ENCODE peak calls at places on chromosomes 4 and X, in six cellular contexts. Z is NCI-H510A treated with DMSO at 0.1 percent for 48 hours, F is left ventricle myocardium inferior, B is COR-L47, D is fibroblast of the aortic adventitia, W is M059J. R is an unnamed sample.
A peak's percentile ranks its signal among the peaks of the same experiment; 100 is the strongest.

GRCh38 chr4:143207555-143207954 is 22.8 kb downstream of the USP38 start:
- DNase-seq in D (peak; percentile 64), B (peak; percentile 38), F (no peak), W (peak; percentile 22), Z (no peak), R (no peak)

GRCh38 chr4:43356786-43357185 is 464.3 kb downstream of the GRXCR1 start:
- DNase-seq in Z (no peak), D (no peak), F (no peak), B (no peak), W (no peak), R (no peak)

GRCh38 chr4:113689394-113689793 is 72.1 kb downstream of the CAMK2D start:
- DNase-seq in B (no peak), W (no peak), F (no peak), D (no peak), Z (no peak), R (peak; percentile 25)

GRCh38 chrX:29455702-29456101 is 759.7 kb upstream of the MAGEB2 start:
- DNase-seq in Z (no peak), W (no peak), D (no peak), B (no peak), F (no peak), R (no peak)

GRCh38 chrX:19723427-19723826 is 164.0 kb downstream of the SH3KBP1 start:
- DNase-seq in W (peak; percentile 43), D (no peak), F (no peak), B (no peak), Z (no peak), R (peak; percentile 28)

GRCh38 chr4:64001229-64001898 is 407.9 kb downstream of the TECRL start:
- DNase-seq in D (no peak), B (no peak), W (no peak), F (no peak), Z (no peak), R (no peak)

GRCh38 chr4:40579983-40580382 is 49.7 kb downstream of the RBM47 start:
- DNase-seq in D (peak; percentile 70), Z (no peak), B (no peak), W (peak; percentile 93), F (no peak), R (no peak)

GRCh38 chrX:9788908-9789307 is 2.7 kb downstream of the SHROOM2 start:
- DNase-seq in D (no peak), W (no peak), F (no peak), B (no peak), Z (peak; percentile 43), R (no peak)

GRCh38 chrX:133983974-133984578 is 1.3 kb downstream of the GPC3 start:
- DNase-seq in B (no peak), Z (no peak), F (no peak), D (no peak), W (no peak), R (no peak)

GRCh38 chr4:65661469-65661868 is 8.8 kb downstream of the EPHA5 start:
- DNase-seq in B (peak; percentile 96), F (no peak), Z (no peak), D (peak; percentile 62), W (peak; percentile 66), R (no peak)

GRCh38 chr4:44447563-44448504 is 775 bp downstream of the KCTD8 start:
- DNase-seq in B (peak; percentile 12), D (peak; percentile 8), W (peak; percentile 11), F (peak; percentile 23), Z (peak; percentile 19), R (no peak)

R was measured in MV-4-11.